ENCODE peak calls at places on chromosomes 2 and 18, in six cellular contexts. G is SIG-M5; J is kidney; K is NCI-H1436; O is SK-MEL-5; P is stimulated activated CD8-positive, alpha-beta memory T cell treated with anti-CD3 and anti-CD28 coated beads, Interleukin-4, amount 100 ng/mL, for 1 hour. N is an unnamed sample.

GRCh38 chr2:165794520-165794882 is 454 bp upstream of the GALNT3 start:
- DNase-seq in G (peak), J (peak), K (peak), O (no peak), P (peak), N (no peak)

GRCh38 chr2:86213056-86213455 is 13.8 kb downstream of the MRPL35 start:
- DNase-seq in G (no peak), J (no peak), K (no peak), O (no peak), P (no peak), N (no peak)

GRCh38 chr18:12911025-12911927 is 27.2 kb upstream of the PTPN2 start:
- DNase-seq in G (no peak), J (peak), K (no peak), O (no peak), P (peak), N (no peak)

GRCh38 chr18:79353238-79353637 is 42.5 kb upstream of the NFATC1 start:
- DNase-seq in G (no peak), J (no peak), K (no peak), O (peak), P (no peak), N (no peak)

GRCh38 chr18:76347341-76347740 is 147.7 kb downstream of the ZNF516 start:
- DNase-seq in G (no peak), J (no peak), K (no peak), O (no peak), P (no peak), N (no peak)

GRCh38 chr2:10239561-10239967 is 63.1 kb upstream of the HPCAL1 start:
- DNase-seq in G (no peak), J (no peak), K (no peak), O (peak), P (no peak), N (no peak)

GRCh38 chr2:64212346-64212745 is 68.1 kb upstream of the PELI1 start:
- DNase-seq in G (peak), J (no peak), K (no peak), O (no peak), P (no peak), N (no peak)

GRCh38 chr2:128623776-128624424 is 305.2 kb upstream of the HS6ST1 start:
- DNase-seq in G (no peak), J (peak), K (no peak), O (no peak), P (no peak), N (no peak)

GRCh38 chr2:70044290-70045040 is 42.8 kb upstream of the PCBP1 start:
- DNase-seq in G (no peak), J (no peak), K (no peak), O (no peak), P (no peak), N (no peak)

GRCh38 chr2:219448099-219448775 is 13.6 kb downstream of the SPEG start:
- DNase-seq in G (no peak), J (no peak), K (no peak), O (no peak), P (no peak), N (no peak)

GRCh38 chr2:129375587-129375986 is 603.9 kb upstream of the RAB6C start:
- DNase-seq in G (no peak), J (no peak), K (no peak), O (no peak), P (no peak), N (no peak)

GRCh38 chr2:178418426-178418825 is 32.5 kb downstream of the PRKRA start:
- DNase-seq in G (no peak), J (no peak), K (no peak), O (no peak), P (no peak), N (no peak)

GRCh38 chr2:165601866-165602636 is 132.6 kb downstream of the CSRNP3 start:
- DNase-seq in G (no peak), J (no peak), K (no peak), O (peak), P (no peak), N (no peak)

GRCh38 chr2:215465246-215465645 is 29.4 kb upstream of the FN1 start:
- DNase-seq in G (no peak), J (no peak), K (peak), O (peak), P (no peak), N (no peak)

GRCh38 chr2:162072181-162072702 is 1.8 kb downstream of the DPP4 start:
- DNase-seq in G (no peak), J (no peak), K (no peak), O (no peak), P (no peak), N (no peak)

GRCh38 chr2:172698041-172698863 is 37.4 kb upstream of the RAPGEF4 start:
- DNase-seq in G (peak), J (no peak), K (no peak), O (peak), P (no peak), N (no peak)

GRCh38 chr18:13246121-13246520 is 27.6 kb downstream of the LDLRAD4 start:
- DNase-seq in G (no peak), J (no peak), K (no peak), O (no peak), P (no peak), N (no peak)

GRCh38 chr2:228556707-228557106 is 375.2 kb upstream of the SPHKAP start:
- DNase-seq in G (no peak), J (no peak), K (no peak), O (no peak), P (no peak), N (no peak)

GRCh38 chr2:20224191-20224715 is 677 bp downstream of the SDC1 start:
- DNase-seq in G (no peak), J (peak), K (no peak), O (no peak), P (no peak), N (no peak)

GRCh38 chr2:10192392-10192791 is 69.9 kb downstream of the RRM2 start:
- DNase-seq in G (no peak), J (no peak), K (no peak), O (no peak), P (no peak), N (no peak)

GRCh38 chr18:61702007-61702406 is 190.8 kb downstream of the RNF152 start:
- DNase-seq in G (no peak), J (no peak), K (no peak), O (no peak), P (no peak), N (no peak)

GRCh38 chr18:79949571-79950439 is 1.6 kb downstream of the SLC66A2 start:
- DNase-seq in G (peak), J (peak), K (no peak), O (no peak), P (no peak), N (no peak)

GRCh38 chr2:101120124-101120996 is 30.8 kb downstream of the TBC1D8 start:
- DNase-seq in G (no peak), J (peak), K (no peak), O (peak), P (no peak), N (no peak)

GRCh38 chr2:176124358-176125214 is 2.1 kb downstream of the HOXD9 start:
- DNase-seq in G (no peak), J (peak), K (no peak), O (no peak), P (no peak), N (no peak)

GRCh38 chr18:27057459-27058302 is 127.4 kb downstream of the CHST9 start:
- DNase-seq in G (no peak), J (no peak), K (no peak), O (no peak), P (no peak), N (no peak)

GRCh38 chr2:173346035-173346434 is 8.6 kb upstream of the CDCA7 start:
- DNase-seq in G (no peak), J (no peak), K (no peak), O (no peak), P (no peak), N (no peak)

GRCh38 chr2:208406474-208407451 is at the start of gene PTH2R:
- DNase-seq in G (no peak), J (peak), K (peak), O (no peak), P (no peak), N (no peak)

GRCh38 chr2:95039410-95039809 is 13.9 kb downstream of the MAL start:
- DNase-seq in G (no peak), J (no peak), K (no peak), O (no peak), P (no peak), N (no peak)

GRCh38 chr2:213425618-213426017 is 141.4 kb downstream of the SPAG16 start:
- DNase-seq in G (no peak), J (no peak), K (no peak), O (no peak), P (no peak), N (no peak)

GRCh38 chr18:28411806-28412205 is 234.9 kb upstream of the CDH2 start:
- DNase-seq in G (no peak), J (no peak), K (no peak), O (no peak), P (no peak), N (no peak)

GRCh38 chr2:68319397-68320117 is at the start of gene CNRIP1:
- DNase-seq in G (no peak), J (peak), K (peak), O (peak), P (no peak), N (peak)

GRCh38 chr2:105802587-105802986 is 57.9 kb downstream of the NCK2 start:
- DNase-seq in G (no peak), J (no peak), K (no peak), O (no peak), P (peak), N (no peak)

GRCh38 chr2:109331864-109332848 is 203.2 kb downstream of the SH3RF3 start:
- DNase-seq in G (no peak), J (peak), K (no peak), O (peak), P (no peak), N (no peak)

GRCh38 chr2:96832751-96833507 is 10.9 kb downstream of the ANKRD23 start:
- DNase-seq in G (no peak), J (peak), K (peak), O (no peak), P (no peak), N (no peak)

GRCh38 chr18:65133610-65134009 is 617.2 kb upstream of the CDH7 start:
- DNase-seq in G (no peak), J (no peak), K (no peak), O (no peak), P (no peak), N (no peak)

GRCh38 chr18:39660141-39660540 is 2094.5 kb upstream of the CELF4 start:
- DNase-seq in G (no peak), J (no peak), K (no peak), O (no peak), P (no peak), N (no peak)

GRCh38 chr2:128310094-128310716 is 8.5 kb downstream of the HS6ST1 start:
- DNase-seq in G (no peak), J (peak), K (no peak), O (no peak), P (no peak), N (no peak)

GRCh38 chr2:60317831-60318230 is 235.6 kb downstream of the BCL11A start:
- DNase-seq in G (no peak), J (no peak), K (no peak), O (no peak), P (no peak), N (no peak)